ENCODE peak calls at places on chromosomes 7 and 10, in ten cellular contexts. Y is cardiac fibroblast, T is C1 segment of cervical spinal cord, C is LHCN-M2, N is endothelial cell, O is IMR-90, K is right cardiac atrium, G is progenitor cell of endocrine pancreas, L is A549, P is B cell. F is an unnamed sample.

GRCh38 chr7:351256-351655 is 61.3 kb downstream of the FOXL3 start:
- DNase-seq in C (no peak), O (no peak), G (no peak), Y (no peak), T (no peak), L (no peak), P (no peak), N (no peak), K (peak), F (peak)

GRCh38 chr7:108014747-108015682 is 12.1 kb upstream of the LAMB1 start:
- DNase-seq in T (no peak), O (peak), K (no peak), C (peak), Y (peak), P (no peak), L (peak), N (no peak), G (no peak), F (no peak)

GRCh38 chr7:97479740-97480290 is 252.1 kb upstream of the TAC1 start:
- DNase-seq in T (no peak), N (no peak), Y (no peak), K (no peak), G (no peak), O (no peak), P (no peak), C (no peak), L (no peak), F (no peak)

GRCh38 chr7:25861704-25862253 is 290.2 kb upstream of the NFE2L3 start:
- DNase-seq in O (no peak), G (no peak), T (no peak), P (no peak), Y (no peak), N (no peak), C (no peak), L (no peak), K (no peak), F (no peak)

GRCh38 chr7:92362131-92362530 is 85.2 kb upstream of the GATAD1 start:
- DNase-seq in O (no peak), P (no peak), G (no peak), Y (no peak), N (no peak), L (no peak), C (no peak), K (no peak), T (no peak), F (no peak)

GRCh38 chr10:97810476-97810875 is 38.7 kb upstream of the SFRP5 start:
- DNase-seq in C (no peak), G (no peak), N (no peak), L (no peak), T (no peak), P (no peak), O (peak), Y (peak), K (no peak), F (no peak)

GRCh38 chr7:30433082-30433481 is 45.5 kb downstream of the NOD1 start:
- DNase-seq in Y (peak), G (no peak), L (no peak), K (peak), N (no peak), P (no peak), T (no peak), C (no peak), O (peak), F (no peak)

GRCh38 chr7:19215421-19215820 is 70.2 kb upstream of the FERD3L start:
- DNase-seq in C (peak), Y (peak), N (no peak), O (peak), G (no peak), K (no peak), T (no peak), P (no peak), L (no peak), F (no peak)

F was measured in T-helper 9 cell.